ENCODE peak calls at places on chromosomes 12 and 14, in seven cellular contexts. R, W, S, K, Z, Y and U are unnamed samples.

GRCh38 chr14:90674043-90674670 is 142.1 kb downstream of the TTC7B start:
- DNase-seq in Z (no peak), W (no peak), R (peak), K (no peak), S (no peak), Y (no peak), U (no peak)

GRCh38 chr12:116078396-116078795 is 199.1 kb downstream of the MED13L start:
- DNase-seq in Y (no peak), K (no peak), R (no peak), W (no peak), S (no peak), Z (no peak), U (no peak)

GRCh38 chr14:96711559-96712267 is 85.5 kb upstream of the VRK1 start:
- DNase-seq in R (no peak), Z (no peak), K (no peak), Y (no peak), S (no peak), W (no peak), U (no peak)

GRCh38 chr12:62520361-62520760 is 53.7 kb downstream of the MON2 start:
- DNase-seq in R (no peak), S (no peak), Z (no peak), K (no peak), Y (no peak), W (no peak), U (no peak)

GRCh38 chr12:115191342-115191741 is 507.4 kb upstream of the TBX3 start:
- DNase-seq in S (no peak), K (no peak), Y (no peak), Z (no peak), W (no peak), R (no peak), U (no peak)

GRCh38 chr14:69363055-69363454 is 35.0 kb downstream of the ERH start:
- DNase-seq in R (no peak), S (peak), Y (no peak), K (no peak), W (no peak), Z (no peak), U (no peak)

GRCh38 chr12:57192920-57193319 is 23.7 kb upstream of the NXPH4 start:
- DNase-seq in S (no peak), Z (no peak), R (no peak), W (no peak), Y (no peak), K (no peak), U (no peak)

GRCh38 chr14:100731011-100731670 is 4.4 kb downstream of the DLK1 start:
- DNase-seq in W (no peak), K (no peak), Z (no peak), Y (no peak), R (no peak), S (no peak), U (no peak)

GRCh38 chr12:62379723-62380045 is 86.9 kb upstream of the MON2 start:
- DNase-seq in R (no peak), Z (no peak), W (no peak), K (no peak), S (no peak), Y (no peak), U (no peak)

GRCh38 chr12:121278450-121279375 is 17.8 kb downstream of the CAMKK2 start:
- DNase-seq in S (peak), W (no peak), Z (no peak), K (peak), Y (no peak), R (no peak), U (peak)

GRCh38 chr14:22143360-22143759 is 445.7 kb downstream of the DAD1 start:
- DNase-seq in S (peak), Z (no peak), K (no peak), Y (no peak), W (no peak), R (no peak), U (no peak)

GRCh38 chr12:93802293-93802692 is 125.1 kb downstream of the CRADD start:
- DNase-seq in Y (no peak), W (no peak), K (no peak), S (no peak), Z (no peak), R (no peak), U (no peak)

GRCh38 chr14:74325446-74325845 is 22.7 kb upstream of the ABCD4 start:
- DNase-seq in Y (no peak), S (no peak), K (no peak), W (no peak), R (no peak), Z (no peak), U (no peak)

GRCh38 chr12:51771008-51771407 is 77.5 kb downstream of the FIGNL2 start:
- DNase-seq in K (no peak), S (no peak), Y (no peak), Z (no peak), W (no peak), R (no peak), U (no peak)

GRCh38 chr12:10697872-10698271 is 24.0 kb upstream of the STYK1 start:
- DNase-seq in K (no peak), S (no peak), Z (no peak), R (no peak), W (no peak), Y (no peak), U (no peak)

GRCh38 chr14:92280554-92281262 is 42.3 kb upstream of the SLC24A4 start:
- DNase-seq in K (no peak), S (no peak), R (no peak), Y (no peak), W (no peak), Z (no peak), U (no peak)

GRCh38 chr12:128140551-128140950 is 126.4 kb upstream of the TMEM132C start:
- DNase-seq in Y (no peak), K (no peak), Z (no peak), S (no peak), W (no peak), R (no peak), U (no peak)

GRCh38 chr12:78403136-78403535 is 461.4 kb upstream of the SYT1 start:
- DNase-seq in R (no peak), K (no peak), W (no peak), S (peak), Y (no peak), Z (no peak), U (no peak)

GRCh38 chr12:75774309-75775052 is 257.1 kb downstream of the PHLDA1 start:
- DNase-seq in W (no peak), K (no peak), R (no peak), Z (no peak), Y (no peak), S (no peak), U (no peak)

GRCh38 chr14:38743941-38744611 is 359.0 kb downstream of the SEC23A start:
- DNase-seq in W (no peak), R (no peak), S (no peak), K (no peak), Z (no peak), Y (no peak), U (no peak)

GRCh38 chr12:19085090-19085489 is 44.4 kb upstream of the PLEKHA5 start:
- DNase-seq in K (no peak), Z (no peak), W (no peak), R (no peak), Y (no peak), S (no peak), U (no peak)

GRCh38 chr12:103887738-103888137 is 42.5 kb upstream of the HSP90B1 start:
- DNase-seq in Y (no peak), S (peak), W (no peak), Z (no peak), R (no peak), K (no peak), U (no peak)

GRCh38 chr12:98291828-98292227 is 223.6 kb upstream of the TMPO start:
- DNase-seq in W (no peak), Y (no peak), R (no peak), K (no peak), S (no peak), Z (no peak), U (no peak)

GRCh38 chr12:53252349-53252916 is 15.7 kb upstream of the ESPL1 start:
- DNase-seq in K (no peak), Z (peak), S (no peak), Y (no peak), R (no peak), W (peak), U (no peak)

GRCh38 chr12:28267920-28268680 is 77.8 kb downstream of the CCDC91 start:
- DNase-seq in K (no peak), R (no peak), S (no peak), Y (no peak), W (no peak), Z (no peak), U (no peak)
- TF ChIP-seq POLR2A in K (no peak), R (no peak), S (no peak), Y (no peak), W (no peak), Z (no peak), U (no peak)

GRCh38 chr14:24135584-24135833 is 485 bp upstream of the PSME1 start:
- DNase-seq in W (no peak), R (no peak), K (no peak), S (no peak), Y (no peak), Z (no peak), U (no peak)

GRCh38 chr14:24137529-24138395 is 1.8 kb downstream of the PSME1 start:
- DNase-seq in K (no peak), R (no peak), S (no peak), W (no peak), Y (no peak), Z (no peak), U (no peak)

GRCh38 chr14:24133730-24134129 is 2.3 kb upstream of the PSME1 start:
- DNase-seq in K (no peak), Y (no peak), S (no peak), W (no peak), Z (no peak), R (no peak), U (no peak)

GRCh38 chr14:24136684-24137528 is 912 bp downstream of the PSME1 start:
- DNase-seq in K (no peak), W (no peak), Y (no peak), R (peak), S (no peak), Z (peak), U (no peak)

DNA sequence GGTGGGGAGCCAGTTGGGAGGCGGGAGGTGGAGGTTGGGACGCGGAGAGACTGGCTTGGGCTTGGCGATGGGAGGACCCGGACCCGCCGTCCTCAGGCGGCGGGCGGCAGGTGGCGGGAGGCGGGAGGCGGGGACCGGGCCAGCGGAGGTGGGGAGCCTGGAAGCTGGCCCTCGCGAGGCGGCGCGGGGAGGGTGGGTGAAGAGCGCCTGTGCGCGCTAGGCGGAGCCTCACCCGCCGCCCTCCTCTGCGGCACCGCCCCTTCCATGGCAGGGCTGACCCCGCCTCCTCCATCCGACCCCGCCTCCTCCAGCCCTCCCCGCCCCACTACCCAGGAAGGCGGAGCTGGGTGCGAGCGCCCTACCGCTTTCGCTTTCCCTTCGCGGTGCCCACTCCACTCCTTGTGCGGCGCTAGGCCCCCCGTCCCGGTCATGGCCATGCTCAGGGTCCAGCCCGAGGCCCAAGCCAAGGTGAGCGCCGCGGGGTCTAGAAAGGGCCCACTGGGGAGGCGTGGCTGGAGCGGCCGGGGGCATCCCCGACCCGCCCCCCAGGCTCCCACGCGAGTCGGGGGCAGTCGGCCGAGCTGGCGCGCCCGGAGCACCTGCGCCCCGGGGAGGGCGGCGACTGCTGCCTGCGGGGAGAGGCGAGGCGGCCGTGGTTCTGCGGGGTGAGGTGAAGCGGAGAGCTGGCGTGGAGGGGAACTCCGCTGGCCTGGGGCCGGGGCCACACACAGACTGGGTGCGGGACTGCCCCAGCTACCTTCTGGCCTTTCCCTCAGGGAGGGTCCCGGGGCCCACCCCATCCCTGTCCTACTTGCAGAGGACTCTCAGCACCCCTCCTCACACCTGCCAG is at the start of gene PSME1:
- DNase-seq in Y (peak), K (peak), S (peak), Z (peak), W (peak), R (peak), U (peak)
- TF ChIP-seq POLR2A in Y (peak), K (peak), S (no peak), Z (no peak), W (peak), R (peak), U (peak)

DNA sequence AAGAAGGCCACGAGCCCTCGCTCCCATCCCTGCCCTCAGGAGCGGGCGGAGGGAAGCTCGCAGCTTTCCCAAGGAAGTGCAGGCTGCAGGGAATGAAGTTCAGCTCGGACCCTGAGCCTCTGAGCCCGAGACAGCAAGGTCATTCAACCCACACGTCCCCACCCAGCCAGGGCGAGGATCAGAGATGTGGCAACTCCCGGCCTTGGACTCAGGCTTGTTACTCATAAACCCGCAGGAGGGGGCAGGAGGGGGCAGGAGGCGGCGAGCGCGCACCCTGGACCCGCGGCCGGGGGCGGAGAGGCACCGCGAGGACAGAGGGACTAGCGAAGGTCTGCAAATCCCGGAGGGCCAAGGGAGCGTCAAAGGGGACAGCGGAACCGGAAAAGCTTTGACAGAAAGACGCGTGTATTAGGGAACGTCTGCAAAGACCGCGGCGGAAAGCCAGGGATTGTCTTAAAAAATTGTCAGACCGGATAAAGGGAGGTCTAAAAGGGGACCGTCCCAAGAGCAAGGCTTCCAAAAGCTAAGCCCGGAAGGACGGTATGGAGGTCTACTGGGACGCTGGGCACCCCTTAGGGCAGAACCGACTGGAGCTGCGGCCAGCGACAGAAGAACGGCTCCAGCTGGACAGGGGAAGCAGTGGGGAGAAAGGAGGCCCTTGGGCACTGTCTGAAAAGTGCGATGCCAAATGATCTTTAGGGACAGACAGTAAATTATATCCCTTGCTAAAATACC is 609 bp upstream of the DCAF11 start:
- DNase-seq in R (peak), S (peak), Y (peak), W (peak), Z (peak), K (peak), U (no peak)
- TF ChIP-seq POLR2A in R (peak), S (peak), Y (peak), W (peak), Z (no peak), K (peak), U (peak)

GRCh38 chr12:4271433-4272013 is 2.0 kb upstream of the CCND2 start:
- DNase-seq in K (no peak), W (no peak), Y (no peak), Z (peak), S (no peak), R (no peak), U (no peak)
- TF ChIP-seq POLR2A in K (no peak), W (peak), Y (no peak), Z (no peak), S (no peak), R (no peak), U (no peak)

DNA sequence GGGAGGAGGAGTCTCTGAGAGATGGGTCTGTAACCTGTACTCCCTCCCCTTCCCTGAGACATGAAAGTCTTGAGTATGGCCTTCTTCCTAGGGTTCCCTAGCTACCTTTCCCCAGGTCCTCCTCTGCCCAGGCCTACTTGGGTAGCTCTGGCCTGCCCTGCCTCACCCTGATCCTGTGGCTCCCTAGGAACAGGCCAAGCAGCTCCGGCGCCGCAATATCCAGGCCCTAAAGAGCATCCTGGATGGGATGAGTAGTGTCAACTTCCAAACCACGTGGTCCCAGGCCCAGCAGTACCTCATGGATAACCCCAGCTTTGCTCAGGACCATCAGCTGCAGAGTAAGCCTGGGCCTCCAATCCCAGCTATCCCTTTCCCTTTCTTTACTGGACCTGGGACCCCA is 12.3 kb downstream of the PRPF40B start:
- DNase-seq in K (no peak), Y (no peak), R (no peak), Z (peak), W (no peak), S (no peak), U (no peak)
- TF ChIP-seq POLR2A in K (no peak), Y (no peak), R (no peak), Z (no peak), W (no peak), S (no peak), U (no peak)